ENCODE peak calls at places on chromosomes 6 and 20, in nine cellular contexts. Q, R, H, S, N, W, T, C and A are unnamed samples.

GRCh38 chr20:1491281-1491840 is at the start of gene SIRPB2:
- DNase-seq in Q (no peak), R (no peak), H (peak), S (no peak), N (no peak), W (no peak), T (no peak), C (no peak), A (no peak)

GRCh38 chr20:37615507-37616425 is 78.1 kb upstream of the CTNNBL1 start:
- DNase-seq in Q (no peak), R (no peak), H (peak), S (peak), N (no peak), W (no peak), T (no peak), C (peak), A (no peak)

GRCh38 chr6:29011276-29011734 is 6.2 kb upstream of the ZNF311 start:
- DNase-seq in Q (no peak), R (peak), H (peak), S (no peak), N (peak), W (no peak), T (peak), C (no peak), A (peak)

GRCh38 chr20:62376112-62377063 is 9.3 kb upstream of the LAMA5 start:
- DNase-seq in Q (no peak), R (no peak), H (no peak), S (no peak), N (peak), W (no peak), T (peak), C (no peak), A (no peak)

GRCh38 chr20:51946581-51946980 is 144.3 kb upstream of the SALL4 start:
- DNase-seq in Q (no peak), R (no peak), H (no peak), S (no peak), N (no peak), W (no peak), T (no peak), C (no peak), A (no peak)

GRCh38 chr6:38391206-38391908 is 248.4 kb downstream of the BTBD9 start:
- DNase-seq in Q (no peak), R (no peak), H (no peak), S (no peak), N (peak), W (no peak), T (no peak), C (no peak), A (no peak)

GRCh38 chr6:120615238-120615637 is 719.0 kb downstream of the TBC1D32 start:
- DNase-seq in Q (no peak), R (no peak), H (no peak), S (no peak), N (no peak), W (no peak), T (no peak), C (no peak), A (no peak)

GRCh38 chr20:18692453-18692852 is 104.6 kb downstream of the DTD1 start:
- DNase-seq in Q (no peak), R (no peak), H (no peak), S (no peak), N (peak), W (no peak), T (no peak), C (no peak), A (no peak)

GRCh38 chr6:135568366-135568765 is 70.8 kb upstream of the AHI1 start:
- DNase-seq in Q (peak), R (no peak), H (peak), S (peak), N (peak), W (no peak), T (no peak), C (no peak), A (no peak)

GRCh38 chr6:145756170-145756662 is 20.9 kb upstream of the EPM2A start:
- DNase-seq in Q (no peak), R (no peak), H (no peak), S (no peak), N (peak), W (no peak), T (no peak), C (no peak), A (no peak)